ENCODE peak calls at places on chromosomes 2 and 18, in eight cellular contexts. One of them, this sample, is unnamed.

GRCh38 chr2:99879481-99879880 is 262.9 kb downstream of the AFF3 start:
- DNase-seq in activated T-cell treated with anti-CD3 and anti-CD28 coated beads, Interleukin-2, amount 50 U/mL, for 72 hours: no peak
- DNase-seq in lung microvascular endothelial cell: peak; percentile 42
- DNase-seq in activated T-helper 1 cell treated with anti-CD3 and anti-CD28 coated beads, Interleukin-12 subunit alpha, Interleukin-12 subunit beta, Interleukin-2, Interleukin-4 antibody, amounts not matched to agents 30 ng/mL and 10 ng/mL and 1 ng/mL, durations not matched to agents 14 hours and 24 hours and 36 hours: no peak
- DNase-seq in naive thymus-derived CD8-positive, alpha-beta T cell: no peak
- DNase-seq in foreskin fibroblast: no peak
- DNase-seq in EH: peak; percentile 38
- DNase-seq in H54: no peak
- DNase-seq in this sample: no peak

GRCh38 chr2:86211033-86211795 is 12.0 kb downstream of the MRPL35 start:
- DNase-seq in activated T-cell treated with anti-CD3 and anti-CD28 coated beads, Interleukin-2, amount 50 U/mL, for 72 hours: no peak
- DNase-seq in foreskin fibroblast: no peak
- DNase-seq in naive thymus-derived CD8-positive, alpha-beta T cell: no peak
- DNase-seq in H54: no peak
- DNase-seq in activated T-helper 1 cell treated with anti-CD3 and anti-CD28 coated beads, Interleukin-12 subunit alpha, Interleukin-12 subunit beta, Interleukin-2, Interleukin-4 antibody, amounts not matched to agents 30 ng/mL and 10 ng/mL and 1 ng/mL, durations not matched to agents 14 hours and 24 hours and 36 hours: no peak
- DNase-seq in EH: no peak
- DNase-seq in lung microvascular endothelial cell: no peak
- DNase-seq in this sample: no peak

GRCh38 chr2:178530625-178531142 is 50.4 kb downstream of the PLEKHA3 start:
- DNase-seq in H54: no peak
- DNase-seq in lung microvascular endothelial cell: no peak
- DNase-seq in foreskin fibroblast: no peak
- DNase-seq in activated T-helper 1 cell treated with anti-CD3 and anti-CD28 coated beads, Interleukin-12 subunit alpha, Interleukin-12 subunit beta, Interleukin-2, Interleukin-4 antibody, amounts not matched to agents 30 ng/mL and 10 ng/mL and 1 ng/mL, durations not matched to agents 14 hours and 24 hours and 36 hours: peak; percentile 44
- DNase-seq in naive thymus-derived CD8-positive, alpha-beta T cell: no peak
- DNase-seq in EH: no peak
- DNase-seq in activated T-cell treated with anti-CD3 and anti-CD28 coated beads, Interleukin-2, amount 50 U/mL, for 72 hours: peak; percentile 71
- DNase-seq in this sample: peak; percentile 34

GRCh38 chr2:126239560-126239959 is 416.4 kb upstream of the GYPC start:
- DNase-seq in naive thymus-derived CD8-positive, alpha-beta T cell: no peak
- DNase-seq in activated T-cell treated with anti-CD3 and anti-CD28 coated beads, Interleukin-2, amount 50 U/mL, for 72 hours: no peak
- DNase-seq in EH: no peak
- DNase-seq in H54: no peak
- DNase-seq in lung microvascular endothelial cell: no peak
- DNase-seq in activated T-helper 1 cell treated with anti-CD3 and anti-CD28 coated beads, Interleukin-12 subunit alpha, Interleukin-12 subunit beta, Interleukin-2, Interleukin-4 antibody, amounts not matched to agents 30 ng/mL and 10 ng/mL and 1 ng/mL, durations not matched to agents 14 hours and 24 hours and 36 hours: no peak
- DNase-seq in foreskin fibroblast: no peak
- DNase-seq in this sample: no peak

GRCh38 chr18:75209129-75209951 is at the start of gene PTGR3:
- DNase-seq in lung microvascular endothelial cell: peak; percentile 90
- DNase-seq in activated T-helper 1 cell treated with anti-CD3 and anti-CD28 coated beads, Interleukin-12 subunit alpha, Interleukin-12 subunit beta, Interleukin-2, Interleukin-4 antibody, amounts not matched to agents 30 ng/mL and 10 ng/mL and 1 ng/mL, durations not matched to agents 14 hours and 24 hours and 36 hours: peak; percentile 77
- DNase-seq in foreskin fibroblast: peak; percentile 84
- DNase-seq in H54: peak; percentile 44
- DNase-seq in activated T-cell treated with anti-CD3 and anti-CD28 coated beads, Interleukin-2, amount 50 U/mL, for 72 hours: peak; percentile 86
- DNase-seq in naive thymus-derived CD8-positive, alpha-beta T cell: peak; percentile 79
- DNase-seq in EH: peak; percentile 91
- DNase-seq in this sample: peak; percentile 81

GRCh38 chr2:122101319-122101718 is 345.9 kb downstream of the TSN start:
- DNase-seq in naive thymus-derived CD8-positive, alpha-beta T cell: no peak
- DNase-seq in H54: peak; percentile 6
- DNase-seq in activated T-cell treated with anti-CD3 and anti-CD28 coated beads, Interleukin-2, amount 50 U/mL, for 72 hours: no peak
- DNase-seq in EH: no peak
- DNase-seq in lung microvascular endothelial cell: no peak
- DNase-seq in activated T-helper 1 cell treated with anti-CD3 and anti-CD28 coated beads, Interleukin-12 subunit alpha, Interleukin-12 subunit beta, Interleukin-2, Interleukin-4 antibody, amounts not matched to agents 30 ng/mL and 10 ng/mL and 1 ng/mL, durations not matched to agents 14 hours and 24 hours and 36 hours: no peak
- DNase-seq in foreskin fibroblast: no peak
- DNase-seq in this sample: no peak

GRCh38 chr2:235557903-235558302 is 64.1 kb downstream of the AGAP1 start:
- DNase-seq in lung microvascular endothelial cell: no peak
- DNase-seq in EH: no peak
- DNase-seq in activated T-helper 1 cell treated with anti-CD3 and anti-CD28 coated beads, Interleukin-12 subunit alpha, Interleukin-12 subunit beta, Interleukin-2, Interleukin-4 antibody, amounts not matched to agents 30 ng/mL and 10 ng/mL and 1 ng/mL, durations not matched to agents 14 hours and 24 hours and 36 hours: no peak
- DNase-seq in H54: no peak
- DNase-seq in activated T-cell treated with anti-CD3 and anti-CD28 coated beads, Interleukin-2, amount 50 U/mL, for 72 hours: no peak
- DNase-seq in naive thymus-derived CD8-positive, alpha-beta T cell: no peak
- DNase-seq in foreskin fibroblast: no peak
- DNase-seq in this sample: no peak

GRCh38 chr2:183543731-183544130 is 419.5 kb downstream of the NUP35 start:
- DNase-seq in lung microvascular endothelial cell: no peak
- DNase-seq in activated T-helper 1 cell treated with anti-CD3 and anti-CD28 coated beads, Interleukin-12 subunit alpha, Interleukin-12 subunit beta, Interleukin-2, Interleukin-4 antibody, amounts not matched to agents 30 ng/mL and 10 ng/mL and 1 ng/mL, durations not matched to agents 14 hours and 24 hours and 36 hours: no peak
- DNase-seq in activated T-cell treated with anti-CD3 and anti-CD28 coated beads, Interleukin-2, amount 50 U/mL, for 72 hours: no peak
- DNase-seq in H54: no peak
- DNase-seq in naive thymus-derived CD8-positive, alpha-beta T cell: no peak
- DNase-seq in foreskin fibroblast: no peak
- DNase-seq in EH: no peak
- DNase-seq in this sample: no peak

GRCh38 chr2:48944961-48945360 is 189.4 kb upstream of the LHCGR start:
- DNase-seq in activated T-helper 1 cell treated with anti-CD3 and anti-CD28 coated beads, Interleukin-12 subunit alpha, Interleukin-12 subunit beta, Interleukin-2, Interleukin-4 antibody, amounts not matched to agents 30 ng/mL and 10 ng/mL and 1 ng/mL, durations not matched to agents 14 hours and 24 hours and 36 hours: no peak
- DNase-seq in foreskin fibroblast: no peak
- DNase-seq in activated T-cell treated with anti-CD3 and anti-CD28 coated beads, Interleukin-2, amount 50 U/mL, for 72 hours: no peak
- DNase-seq in H54: no peak
- DNase-seq in EH: no peak
- DNase-seq in naive thymus-derived CD8-positive, alpha-beta T cell: no peak
- DNase-seq in lung microvascular endothelial cell: no peak
- DNase-seq in this sample: no peak

GRCh38 chr2:11481789-11482472 is 16.0 kb upstream of the E2F6 start:
- DNase-seq in EH: no peak
- DNase-seq in lung microvascular endothelial cell: no peak
- DNase-seq in foreskin fibroblast: no peak
- DNase-seq in H54: no peak
- DNase-seq in naive thymus-derived CD8-positive, alpha-beta T cell: no peak
- DNase-seq in activated T-cell treated with anti-CD3 and anti-CD28 coated beads, Interleukin-2, amount 50 U/mL, for 72 hours: no peak
- DNase-seq in activated T-helper 1 cell treated with anti-CD3 and anti-CD28 coated beads, Interleukin-12 subunit alpha, Interleukin-12 subunit beta, Interleukin-2, Interleukin-4 antibody, amounts not matched to agents 30 ng/mL and 10 ng/mL and 1 ng/mL, durations not matched to agents 14 hours and 24 hours and 36 hours: no peak
- DNase-seq in this sample: no peak

GRCh38 chr2:179826297-179826696 is 35.1 kb downstream of the ZNF385B start:
- DNase-seq in naive thymus-derived CD8-positive, alpha-beta T cell: no peak
- DNase-seq in lung microvascular endothelial cell: no peak
- DNase-seq in EH: no peak
- DNase-seq in H54: no peak
- DNase-seq in foreskin fibroblast: no peak
- DNase-seq in activated T-helper 1 cell treated with anti-CD3 and anti-CD28 coated beads, Interleukin-12 subunit alpha, Interleukin-12 subunit beta, Interleukin-2, Interleukin-4 antibody, amounts not matched to agents 30 ng/mL and 10 ng/mL and 1 ng/mL, durations not matched to agents 14 hours and 24 hours and 36 hours: no peak
- DNase-seq in activated T-cell treated with anti-CD3 and anti-CD28 coated beads, Interleukin-2, amount 50 U/mL, for 72 hours: no peak
- DNase-seq in this sample: no peak

GRCh38 chr2:113041871-113042270 is 10.8 kb downstream of the IL36B start:
- DNase-seq in foreskin fibroblast: no peak
- DNase-seq in lung microvascular endothelial cell: no peak
- DNase-seq in H54: no peak
- DNase-seq in activated T-helper 1 cell treated with anti-CD3 and anti-CD28 coated beads, Interleukin-12 subunit alpha, Interleukin-12 subunit beta, Interleukin-2, Interleukin-4 antibody, amounts not matched to agents 30 ng/mL and 10 ng/mL and 1 ng/mL, durations not matched to agents 14 hours and 24 hours and 36 hours: no peak
- DNase-seq in naive thymus-derived CD8-positive, alpha-beta T cell: no peak
- DNase-seq in EH: no peak
- DNase-seq in activated T-cell treated with anti-CD3 and anti-CD28 coated beads, Interleukin-2, amount 50 U/mL, for 72 hours: no peak
- DNase-seq in this sample: no peak

GRCh38 chr2:168816369-168816768 is 13.9 kb downstream of the NOSTRIN start:
- DNase-seq in EH: peak; percentile 84
- DNase-seq in foreskin fibroblast: peak; percentile 68
- DNase-seq in activated T-cell treated with anti-CD3 and anti-CD28 coated beads, Interleukin-2, amount 50 U/mL, for 72 hours: no peak
- DNase-seq in naive thymus-derived CD8-positive, alpha-beta T cell: no peak
- DNase-seq in H54: peak; percentile 52
- DNase-seq in activated T-helper 1 cell treated with anti-CD3 and anti-CD28 coated beads, Interleukin-12 subunit alpha, Interleukin-12 subunit beta, Interleukin-2, Interleukin-4 antibody, amounts not matched to agents 30 ng/mL and 10 ng/mL and 1 ng/mL, durations not matched to agents 14 hours and 24 hours and 36 hours: no peak
- DNase-seq in lung microvascular endothelial cell: no peak
- DNase-seq in this sample: no peak

GRCh38 chr18:60372598-60372997 is at the start of gene MC4R:
- DNase-seq in naive thymus-derived CD8-positive, alpha-beta T cell: no peak
- DNase-seq in activated T-helper 1 cell treated with anti-CD3 and anti-CD28 coated beads, Interleukin-12 subunit alpha, Interleukin-12 subunit beta, Interleukin-2, Interleukin-4 antibody, amounts not matched to agents 30 ng/mL and 10 ng/mL and 1 ng/mL, durations not matched to agents 14 hours and 24 hours and 36 hours: no peak
- DNase-seq in foreskin fibroblast: peak; percentile 76
- DNase-seq in lung microvascular endothelial cell: peak; percentile 2
- DNase-seq in activated T-cell treated with anti-CD3 and anti-CD28 coated beads, Interleukin-2, amount 50 U/mL, for 72 hours: no peak
- DNase-seq in H54: peak; percentile 1
- DNase-seq in EH: peak; percentile 78
- DNase-seq in this sample: no peak

GRCh38 chr2:180033993-180034894 is 27.1 kb upstream of the CWC22 start:
- DNase-seq in naive thymus-derived CD8-positive, alpha-beta T cell: no peak
- DNase-seq in lung microvascular endothelial cell: no peak
- DNase-seq in H54: no peak
- DNase-seq in EH: peak; percentile 61
- DNase-seq in activated T-helper 1 cell treated with anti-CD3 and anti-CD28 coated beads, Interleukin-12 subunit alpha, Interleukin-12 subunit beta, Interleukin-2, Interleukin-4 antibody, amounts not matched to agents 30 ng/mL and 10 ng/mL and 1 ng/mL, durations not matched to agents 14 hours and 24 hours and 36 hours: no peak
- DNase-seq in foreskin fibroblast: peak; percentile 83
- DNase-seq in activated T-cell treated with anti-CD3 and anti-CD28 coated beads, Interleukin-2, amount 50 U/mL, for 72 hours: no peak
- DNase-seq in this sample: no peak

GRCh38 chr2:98800330-98801064 is 69.6 kb upstream of the MGAT4A start:
- DNase-seq in lung microvascular endothelial cell: peak; percentile 81
- DNase-seq in EH: no peak
- DNase-seq in H54: no peak
- DNase-seq in activated T-cell treated with anti-CD3 and anti-CD28 coated beads, Interleukin-2, amount 50 U/mL, for 72 hours: no peak
- DNase-seq in foreskin fibroblast: no peak
- DNase-seq in naive thymus-derived CD8-positive, alpha-beta T cell: no peak
- DNase-seq in activated T-helper 1 cell treated with anti-CD3 and anti-CD28 coated beads, Interleukin-12 subunit alpha, Interleukin-12 subunit beta, Interleukin-2, Interleukin-4 antibody, amounts not matched to agents 30 ng/mL and 10 ng/mL and 1 ng/mL, durations not matched to agents 14 hours and 24 hours and 36 hours: no peak
- DNase-seq in this sample: no peak

GRCh38 chr18:62663731-62664336 is 51.5 kb upstream of the PHLPP1 start:
- DNase-seq in activated T-helper 1 cell treated with anti-CD3 and anti-CD28 coated beads, Interleukin-12 subunit alpha, Interleukin-12 subunit beta, Interleukin-2, Interleukin-4 antibody, amounts not matched to agents 30 ng/mL and 10 ng/mL and 1 ng/mL, durations not matched to agents 14 hours and 24 hours and 36 hours: no peak
- DNase-seq in EH: peak; percentile 94
- DNase-seq in lung microvascular endothelial cell: no peak
- DNase-seq in activated T-cell treated with anti-CD3 and anti-CD28 coated beads, Interleukin-2, amount 50 U/mL, for 72 hours: no peak
- DNase-seq in foreskin fibroblast: peak; percentile 47
- DNase-seq in H54: peak; percentile 21
- DNase-seq in naive thymus-derived CD8-positive, alpha-beta T cell: no peak
- DNase-seq in this sample: no peak

GRCh38 chr18:48815581-48816324 is 135.0 kb downstream of the SMAD7 start:
- DNase-seq in foreskin fibroblast: no peak
- DNase-seq in naive thymus-derived CD8-positive, alpha-beta T cell: no peak
- DNase-seq in EH: peak; percentile 66
- DNase-seq in activated T-cell treated with anti-CD3 and anti-CD28 coated beads, Interleukin-2, amount 50 U/mL, for 72 hours: no peak
- DNase-seq in activated T-helper 1 cell treated with anti-CD3 and anti-CD28 coated beads, Interleukin-12 subunit alpha, Interleukin-12 subunit beta, Interleukin-2, Interleukin-4 antibody, amounts not matched to agents 30 ng/mL and 10 ng/mL and 1 ng/mL, durations not matched to agents 14 hours and 24 hours and 36 hours: no peak
- DNase-seq in lung microvascular endothelial cell: no peak
- DNase-seq in H54: no peak
- DNase-seq in this sample: peak; percentile 30

GRCh38 chr2:24359701-24360049 is 661 bp downstream of the ITSN2 start:
- DNase-seq in activated T-helper 1 cell treated with anti-CD3 and anti-CD28 coated beads, Interleukin-12 subunit alpha, Interleukin-12 subunit beta, Interleukin-2, Interleukin-4 antibody, amounts not matched to agents 30 ng/mL and 10 ng/mL and 1 ng/mL, durations not matched to agents 14 hours and 24 hours and 36 hours: peak; percentile 26
- DNase-seq in EH: peak; percentile 27
- DNase-seq in H54: no peak
- DNase-seq in naive thymus-derived CD8-positive, alpha-beta T cell: peak; percentile 70
- DNase-seq in lung microvascular endothelial cell: peak; percentile 41
- DNase-seq in foreskin fibroblast: peak; percentile 7
- DNase-seq in activated T-cell treated with anti-CD3 and anti-CD28 coated beads, Interleukin-2, amount 50 U/mL, for 72 hours: peak; percentile 45
- DNase-seq in this sample: peak; percentile 53

GRCh38 chr18:55300469-55301195 is 287.4 kb downstream of the TCF4 start:
- DNase-seq in activated T-cell treated with anti-CD3 and anti-CD28 coated beads, Interleukin-2, amount 50 U/mL, for 72 hours: no peak
- DNase-seq in naive thymus-derived CD8-positive, alpha-beta T cell: no peak
- DNase-seq in EH: peak; percentile 92
- DNase-seq in foreskin fibroblast: peak; percentile 93
- DNase-seq in activated T-helper 1 cell treated with anti-CD3 and anti-CD28 coated beads, Interleukin-12 subunit alpha, Interleukin-12 subunit beta, Interleukin-2, Interleukin-4 antibody, amounts not matched to agents 30 ng/mL and 10 ng/mL and 1 ng/mL, durations not matched to agents 14 hours and 24 hours and 36 hours: no peak
- DNase-seq in lung microvascular endothelial cell: no peak
- DNase-seq in H54: no peak
- DNase-seq in this sample: no peak

GRCh38 chr2:191274404-191274803 is 29.2 kb downstream of the MYO1B start:
- DNase-seq in activated T-cell treated with anti-CD3 and anti-CD28 coated beads, Interleukin-2, amount 50 U/mL, for 72 hours: no peak
- DNase-seq in activated T-helper 1 cell treated with anti-CD3 and anti-CD28 coated beads, Interleukin-12 subunit alpha, Interleukin-12 subunit beta, Interleukin-2, Interleukin-4 antibody, amounts not matched to agents 30 ng/mL and 10 ng/mL and 1 ng/mL, durations not matched to agents 14 hours and 24 hours and 36 hours: no peak
- DNase-seq in lung microvascular endothelial cell: no peak
- DNase-seq in EH: no peak
- DNase-seq in naive thymus-derived CD8-positive, alpha-beta T cell: no peak
- DNase-seq in H54: no peak
- DNase-seq in foreskin fibroblast: no peak
- DNase-seq in this sample: no peak

GRCh38 chr2:46913471-46914381 is 1.9 kb downstream of the MCFD2 start:
- DNase-seq in foreskin fibroblast: peak; percentile 74
- DNase-seq in EH: peak; percentile 82
- DNase-seq in lung microvascular endothelial cell: peak; percentile 76
- DNase-seq in activated T-helper 1 cell treated with anti-CD3 and anti-CD28 coated beads, Interleukin-12 subunit alpha, Interleukin-12 subunit beta, Interleukin-2, Interleukin-4 antibody, amounts not matched to agents 30 ng/mL and 10 ng/mL and 1 ng/mL, durations not matched to agents 14 hours and 24 hours and 36 hours: no peak
- DNase-seq in naive thymus-derived CD8-positive, alpha-beta T cell: no peak
- DNase-seq in activated T-cell treated with anti-CD3 and anti-CD28 coated beads, Interleukin-2, amount 50 U/mL, for 72 hours: no peak
- DNase-seq in H54: peak; percentile 76
- DNase-seq in this sample: no peak

GRCh38 chr2:234980476-234981187 is 28.8 kb downstream of the SH3BP4 start:
- DNase-seq in lung microvascular endothelial cell: peak; percentile 67
- DNase-seq in activated T-cell treated with anti-CD3 and anti-CD28 coated beads, Interleukin-2, amount 50 U/mL, for 72 hours: no peak
- DNase-seq in EH: no peak
- DNase-seq in activated T-helper 1 cell treated with anti-CD3 and anti-CD28 coated beads, Interleukin-12 subunit alpha, Interleukin-12 subunit beta, Interleukin-2, Interleukin-4 antibody, amounts not matched to agents 30 ng/mL and 10 ng/mL and 1 ng/mL, durations not matched to agents 14 hours and 24 hours and 36 hours: no peak
- DNase-seq in H54: no peak
- DNase-seq in foreskin fibroblast: no peak
- DNase-seq in naive thymus-derived CD8-positive, alpha-beta T cell: no peak
- DNase-seq in this sample: no peak

GRCh38 chr2:205403244-205403845 is 279.0 kb upstream of the NRP2 start:
- DNase-seq in EH: peak; percentile 75
- DNase-seq in naive thymus-derived CD8-positive, alpha-beta T cell: no peak
- DNase-seq in activated T-helper 1 cell treated with anti-CD3 and anti-CD28 coated beads, Interleukin-12 subunit alpha, Interleukin-12 subunit beta, Interleukin-2, Interleukin-4 antibody, amounts not matched to agents 30 ng/mL and 10 ng/mL and 1 ng/mL, durations not matched to agents 14 hours and 24 hours and 36 hours: no peak
- DNase-seq in lung microvascular endothelial cell: no peak
- DNase-seq in H54: no peak
- DNase-seq in activated T-cell treated with anti-CD3 and anti-CD28 coated beads, Interleukin-2, amount 50 U/mL, for 72 hours: no peak
- DNase-seq in foreskin fibroblast: peak; percentile 39
- DNase-seq in this sample: no peak

GRCh38 chr2:3465328-3465727 is 54.0 kb downstream of the ADI1 start:
- DNase-seq in H54: no peak
- DNase-seq in foreskin fibroblast: no peak
- DNase-seq in lung microvascular endothelial cell: no peak
- DNase-seq in naive thymus-derived CD8-positive, alpha-beta T cell: no peak
- DNase-seq in EH: no peak
- DNase-seq in activated T-cell treated with anti-CD3 and anti-CD28 coated beads, Interleukin-2, amount 50 U/mL, for 72 hours: no peak
- DNase-seq in activated T-helper 1 cell treated with anti-CD3 and anti-CD28 coated beads, Interleukin-12 subunit alpha, Interleukin-12 subunit beta, Interleukin-2, Interleukin-4 antibody, amounts not matched to agents 30 ng/mL and 10 ng/mL and 1 ng/mL, durations not matched to agents 14 hours and 24 hours and 36 hours: no peak
- DNase-seq in this sample: no peak

GRCh38 chr2:169828141-169828811 is 1.0 kb downstream of the UBR3 start:
- DNase-seq in foreskin fibroblast: peak; percentile 39
- DNase-seq in activated T-cell treated with anti-CD3 and anti-CD28 coated beads, Interleukin-2, amount 50 U/mL, for 72 hours: peak; percentile 59
- DNase-seq in lung microvascular endothelial cell: peak; percentile 36
- DNase-seq in H54: peak; percentile 45
- DNase-seq in EH: peak; percentile 78
- DNase-seq in activated T-helper 1 cell treated with anti-CD3 and anti-CD28 coated beads, Interleukin-12 subunit alpha, Interleukin-12 subunit beta, Interleukin-2, Interleukin-4 antibody, amounts not matched to agents 30 ng/mL and 10 ng/mL and 1 ng/mL, durations not matched to agents 14 hours and 24 hours and 36 hours: peak; percentile 26
- DNase-seq in naive thymus-derived CD8-positive, alpha-beta T cell: peak; percentile 42
- DNase-seq in this sample: peak; percentile 53

GRCh38 chr2:75765798-75766197 is 55.1 kb upstream of the GCFC2 start:
- DNase-seq in foreskin fibroblast: no peak
- DNase-seq in activated T-helper 1 cell treated with anti-CD3 and anti-CD28 coated beads, Interleukin-12 subunit alpha, Interleukin-12 subunit beta, Interleukin-2, Interleukin-4 antibody, amounts not matched to agents 30 ng/mL and 10 ng/mL and 1 ng/mL, durations not matched to agents 14 hours and 24 hours and 36 hours: no peak
- DNase-seq in naive thymus-derived CD8-positive, alpha-beta T cell: no peak
- DNase-seq in EH: no peak
- DNase-seq in lung microvascular endothelial cell: no peak
- DNase-seq in H54: no peak
- DNase-seq in activated T-cell treated with anti-CD3 and anti-CD28 coated beads, Interleukin-2, amount 50 U/mL, for 72 hours: no peak
- DNase-seq in this sample: no peak

GRCh38 chr2:28250006-28250405 is 142.7 kb upstream of the FOSL2 start:
- DNase-seq in activated T-helper 1 cell treated with anti-CD3 and anti-CD28 coated beads, Interleukin-12 subunit alpha, Interleukin-12 subunit beta, Interleukin-2, Interleukin-4 antibody, amounts not matched to agents 30 ng/mL and 10 ng/mL and 1 ng/mL, durations not matched to agents 14 hours and 24 hours and 36 hours: no peak
- DNase-seq in H54: peak; percentile 73
- DNase-seq in foreskin fibroblast: peak; percentile 80
- DNase-seq in naive thymus-derived CD8-positive, alpha-beta T cell: no peak
- DNase-seq in lung microvascular endothelial cell: no peak
- DNase-seq in EH: peak; percentile 97
- DNase-seq in activated T-cell treated with anti-CD3 and anti-CD28 coated beads, Interleukin-2, amount 50 U/mL, for 72 hours: no peak
- DNase-seq in this sample: no peak

GRCh38 chr18:70127307-70127828 is 78.1 kb downstream of the RTTN start:
- DNase-seq in lung microvascular endothelial cell: no peak
- DNase-seq in activated T-cell treated with anti-CD3 and anti-CD28 coated beads, Interleukin-2, amount 50 U/mL, for 72 hours: no peak
- DNase-seq in naive thymus-derived CD8-positive, alpha-beta T cell: no peak
- DNase-seq in activated T-helper 1 cell treated with anti-CD3 and anti-CD28 coated beads, Interleukin-12 subunit alpha, Interleukin-12 subunit beta, Interleukin-2, Interleukin-4 antibody, amounts not matched to agents 30 ng/mL and 10 ng/mL and 1 ng/mL, durations not matched to agents 14 hours and 24 hours and 36 hours: no peak
- DNase-seq in EH: no peak
- DNase-seq in H54: no peak
- DNase-seq in foreskin fibroblast: no peak
- DNase-seq in this sample: no peak

GRCh38 chr2:160104115-160104514 is 41.7 kb upstream of the PLA2R1 start:
- DNase-seq in activated T-cell treated with anti-CD3 and anti-CD28 coated beads, Interleukin-2, amount 50 U/mL, for 72 hours: no peak
- DNase-seq in H54: no peak
- DNase-seq in foreskin fibroblast: no peak
- DNase-seq in naive thymus-derived CD8-positive, alpha-beta T cell: no peak
- DNase-seq in EH: no peak
- DNase-seq in lung microvascular endothelial cell: peak; percentile 24
- DNase-seq in activated T-helper 1 cell treated with anti-CD3 and anti-CD28 coated beads, Interleukin-12 subunit alpha, Interleukin-12 subunit beta, Interleukin-2, Interleukin-4 antibody, amounts not matched to agents 30 ng/mL and 10 ng/mL and 1 ng/mL, durations not matched to agents 14 hours and 24 hours and 36 hours: no peak
- DNase-seq in this sample: no peak

GRCh38 chr18:45566025-45566740 is 49.1 kb upstream of the SLC14A2 start:
- DNase-seq in lung microvascular endothelial cell: no peak
- DNase-seq in naive thymus-derived CD8-positive, alpha-beta T cell: no peak
- DNase-seq in activated T-helper 1 cell treated with anti-CD3 and anti-CD28 coated beads, Interleukin-12 subunit alpha, Interleukin-12 subunit beta, Interleukin-2, Interleukin-4 antibody, amounts not matched to agents 30 ng/mL and 10 ng/mL and 1 ng/mL, durations not matched to agents 14 hours and 24 hours and 36 hours: no peak
- DNase-seq in foreskin fibroblast: peak; percentile 94
- DNase-seq in H54: no peak
- DNase-seq in activated T-cell treated with anti-CD3 and anti-CD28 coated beads, Interleukin-2, amount 50 U/mL, for 72 hours: no peak
- DNase-seq in EH: peak; percentile 93
- DNase-seq in this sample: no peak

GRCh38 chr2:68660658-68661057 is 17.3 kb downstream of the PROKR1 start:
- DNase-seq in foreskin fibroblast: no peak
- DNase-seq in H54: no peak
- DNase-seq in naive thymus-derived CD8-positive, alpha-beta T cell: no peak
- DNase-seq in activated T-cell treated with anti-CD3 and anti-CD28 coated beads, Interleukin-2, amount 50 U/mL, for 72 hours: no peak
- DNase-seq in EH: no peak
- DNase-seq in activated T-helper 1 cell treated with anti-CD3 and anti-CD28 coated beads, Interleukin-12 subunit alpha, Interleukin-12 subunit beta, Interleukin-2, Interleukin-4 antibody, amounts not matched to agents 30 ng/mL and 10 ng/mL and 1 ng/mL, durations not matched to agents 14 hours and 24 hours and 36 hours: no peak
- DNase-seq in lung microvascular endothelial cell: no peak
- DNase-seq in this sample: no peak

GRCh38 chr2:240461471-240462072 is 26.1 kb downstream of the GPC1 start:
- DNase-seq in lung microvascular endothelial cell: no peak
- DNase-seq in naive thymus-derived CD8-positive, alpha-beta T cell: no peak
- DNase-seq in activated T-helper 1 cell treated with anti-CD3 and anti-CD28 coated beads, Interleukin-12 subunit alpha, Interleukin-12 subunit beta, Interleukin-2, Interleukin-4 antibody, amounts not matched to agents 30 ng/mL and 10 ng/mL and 1 ng/mL, durations not matched to agents 14 hours and 24 hours and 36 hours: no peak
- DNase-seq in activated T-cell treated with anti-CD3 and anti-CD28 coated beads, Interleukin-2, amount 50 U/mL, for 72 hours: no peak
- DNase-seq in H54: no peak
- DNase-seq in foreskin fibroblast: no peak
- DNase-seq in EH: no peak
- DNase-seq in this sample: no peak

This sample was measured in activated CD4-positive, alpha-beta T cell treated with anti-CD3 and anti-CD28 coated beads, Interleukin-2, amount 50 U/mL, for 48 hours.